ENCODE peak calls at places on chromosomes 5 and 9, in eight cellular contexts. F is CD4-positive, alpha-beta T cell; Q is stimulated activated CD4-positive, alpha-beta T cell treated with anti-CD3 and anti-CD28 coated beads, Interleukin-12 subunit alpha, Interleukin-12 subunit beta, amount 100 ng/mL, for 4 hours; O is non-pigmented ciliary epithelial cell; M is fibroblast of pulmonary artery; A is ACHN; J is NCI-H2107; E is HT1080. C is an unnamed sample.

GRCh38 chr5:138082033-138082432 is 1.8 kb upstream of the WNT8A start:
- DNase-seq in F (no peak), Q (no peak), O (no peak), M (no peak), A (no peak), J (no peak), E (no peak), C (no peak)

GRCh38 chr9:76905984-76906861 is at the start of gene PRUNE2:
- DNase-seq in F (no peak), Q (no peak), O (no peak), M (peak), A (peak), J (peak), E (peak), C (peak)

GRCh38 chr5:178467261-178468195 is 122.7 kb downstream of the COL23A1 start:
- DNase-seq in F (no peak), Q (no peak), O (no peak), M (peak), A (no peak), J (no peak), E (no peak), C (no peak)

GRCh38 chr5:35672995-35673394 is 55.3 kb downstream of the SPEF2 start:
- DNase-seq in F (peak), Q (no peak), O (no peak), M (no peak), A (no peak), J (no peak), E (no peak), C (no peak)

GRCh38 chr9:70079364-70080103 is 35.9 kb downstream of the MAMDC2 start:
- DNase-seq in F (no peak), Q (no peak), O (no peak), M (peak), A (no peak), J (no peak), E (no peak), C (no peak)

GRCh38 chr9:129726322-129727160 is 26.3 kb downstream of the PTGES start:
- DNase-seq in F (peak), Q (peak), O (no peak), M (peak), A (peak), J (peak), E (peak), C (peak)

GRCh38 chr9:5389109-5389732 is 48.5 kb downstream of the PLGRKT start:
- DNase-seq in F (no peak), Q (no peak), O (peak), M (peak), A (peak), J (no peak), E (peak), C (peak)

GRCh38 chr9:133782157-133783130 is 44.3 kb upstream of the SARDH start:
- DNase-seq in F (peak), Q (peak), O (no peak), M (peak), A (peak), J (no peak), E (peak), C (peak)

GRCh38 chr5:43540746-43541145 is 16.1 kb downstream of the PAIP1 start:
- DNase-seq in F (no peak), Q (no peak), O (no peak), M (no peak), A (no peak), J (no peak), E (no peak), C (no peak)

GRCh38 chr5:126503602-126504104 is 80.4 kb downstream of the GRAMD2B start:
- DNase-seq in F (peak), Q (no peak), O (no peak), M (peak), A (peak), J (no peak), E (peak), C (no peak)

C was measured in astrocyte of the cerebellum.